ENCODE peak calls at places on chromosomes 16 and 17, in eight cellular contexts. W is effector memory CD4-positive, alpha-beta T cell; K is aorta; O is prostate gland; V is adrenal gland; L is pancreas; A is PC-3; Q is psoas muscle. E is an unnamed sample.

GRCh38 chr16:47016700-47017133 is 43.2 kb upstream of the DNAJA2 start:
- DNase-seq in Q (no peak), L (no peak), V (no peak), W (no peak), O (no peak), K (no peak), A (no peak), E (no peak)

GRCh38 chr16:10552998-10553491 is 27.4 kb downstream of the EMP2 start:
- DNase-seq in Q (peak; percentile 35), W (no peak), A (no peak), K (no peak), L (no peak), O (no peak), V (peak; percentile 68), E (no peak)

GRCh38 chr16:84677849-84678248 is 22.0 kb upstream of the USP10 start:
- DNase-seq in L (no peak), A (no peak), O (no peak), V (no peak), W (no peak), Q (no peak), K (no peak), E (no peak)

GRCh38 chr17:19022747-19023146 is 18.2 kb upstream of the FAM83G start:
- DNase-seq in K (peak; percentile 74), W (no peak), V (no peak), O (no peak), L (peak; percentile 34), A (no peak), Q (peak; percentile 4), E (no peak)

GRCh38 chr16:55179858-55180585 is 144.0 kb upstream of the IRX6 start:
- DNase-seq in V (no peak), W (no peak), L (no peak), O (no peak), A (no peak), Q (no peak), K (no peak), E (no peak)

GRCh38 chr16:67534420-67534819 is 5.8 kb downstream of the RIPOR1 start:
- DNase-seq in Q (no peak), A (no peak), K (no peak), V (no peak), O (no peak), L (no peak), W (no peak), E (no peak)

GRCh38 chr17:38572665-38573365 is 32.9 kb downstream of the SRCIN1 start:
- DNase-seq in O (no peak), A (peak; percentile 13), K (peak; percentile 73), L (no peak), W (no peak), V (no peak), Q (no peak), E (no peak)

GRCh38 chr17:67174190-67174589 is 70.8 kb downstream of the HELZ start:
- DNase-seq in K (no peak), V (no peak), O (no peak), A (no peak), L (no peak), Q (no peak), W (no peak), E (no peak)

GRCh38 chr17:2693561-2694380 is 17.8 kb downstream of the CLUH start:
- DNase-seq in Q (no peak), K (no peak), W (no peak), L (peak; percentile 80), O (no peak), V (peak; percentile 51), A (no peak), E (no peak)

GRCh38 chr16:81626181-81626674 is 152.9 kb upstream of the PLCG2 start:
- DNase-seq in L (no peak), V (no peak), W (no peak), K (no peak), A (peak; percentile 25), O (no peak), Q (no peak), E (no peak)

GRCh38 chr16:1557576-1557975 is 24.1 kb downstream of the TMEM204 start:
- DNase-seq in L (no peak), K (no peak), V (no peak), A (no peak), Q (no peak), W (no peak), O (no peak), E (no peak)

DNA sequence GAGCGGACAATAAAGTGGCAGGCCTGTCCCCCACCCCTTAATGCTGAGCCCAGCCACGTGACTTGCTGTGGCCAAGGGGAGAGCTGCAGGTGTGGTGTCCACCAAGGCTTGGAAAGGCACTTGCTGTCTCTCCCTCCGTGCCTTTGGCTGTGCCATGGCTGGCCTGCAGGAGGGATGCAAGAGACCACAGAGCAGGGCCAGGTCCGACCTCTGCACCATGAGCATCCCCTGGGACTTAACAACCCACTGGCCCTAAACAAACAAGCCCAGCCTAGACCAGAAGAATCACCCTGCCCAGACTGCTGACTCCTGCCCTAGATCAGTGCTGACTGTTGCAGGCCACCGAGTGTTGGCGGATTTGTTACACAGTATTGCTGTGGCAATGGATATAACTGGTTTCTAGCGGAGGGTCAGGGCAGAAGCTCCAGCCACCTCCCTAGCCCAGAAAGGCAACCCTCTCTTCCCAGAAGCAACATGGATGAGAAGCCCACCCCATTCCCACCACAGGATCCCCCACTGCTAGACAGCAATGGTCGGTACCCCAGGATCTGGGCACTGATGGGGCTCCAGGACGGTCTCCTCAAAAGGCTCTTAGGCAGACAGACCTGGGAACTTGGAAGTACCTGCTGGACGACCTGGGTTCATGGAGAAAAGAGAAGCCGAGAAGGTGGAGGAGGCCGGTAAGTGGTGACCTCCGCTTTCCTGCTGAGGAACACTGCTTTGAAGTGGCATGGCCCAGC is 96.8 kb downstream of the TBC1D16 start:
- DNase-seq in W (no peak), Q (peak; percentile 3), V (no peak), A (no peak), L (peak; percentile 64), K (peak; percentile 67), O (no peak), E (no peak)
- H3K9me3 ChIP-seq in W (no peaks in the 10 kb centered on the region), Q (no peaks in the 10 kb centered on the region), V (no peaks in the 10 kb centered on the region), A (no peaks in the 10 kb centered on the region), L (no peaks in the 10 kb centered on the region), K (no peaks in the 10 kb centered on the region), O (no peaks in the 10 kb centered on the region), E (no peaks in the 10 kb centered on the region)

GRCh38 chr16:82761858-82762257 is 135.1 kb downstream of the CDH13 start:
- DNase-seq in K (no peak), Q (no peak), L (no peak), O (no peak), A (no peak), W (no peak), V (no peak), E (no peak)
- H3K27me3 ChIP-seq in K (no peaks in the 10 kb centered on the region), Q (no peaks in the 10 kb centered on the region), L (no peaks in the 10 kb centered on the region), O (no peaks in the 10 kb centered on the region), A (peaks cover under 1% of the 10 kb centered on the region), W (no peaks in the 10 kb centered on the region), V (no peaks in the 10 kb centered on the region), E (no peaks in the 10 kb centered on the region)

GRCh38 chr17:52824542-52824941 is 666.0 kb upstream of the CA10 start:
- DNase-seq in W (no peak), O (no peak), K (no peak), L (no peak), V (no peak), A (no peak), Q (no peak), E (no peak)
- H3K9me3 ChIP-seq in W (no peaks in the 10 kb centered on the region), O (no peaks in the 10 kb centered on the region), K (no peaks in the 10 kb centered on the region), L (no peaks in the 10 kb centered on the region), V (no peaks in the 10 kb centered on the region), A (peaks cover 8% of the 10 kb centered on the region), Q (no peaks in the 10 kb centered on the region), E (no peaks in the 10 kb centered on the region)

DNA sequence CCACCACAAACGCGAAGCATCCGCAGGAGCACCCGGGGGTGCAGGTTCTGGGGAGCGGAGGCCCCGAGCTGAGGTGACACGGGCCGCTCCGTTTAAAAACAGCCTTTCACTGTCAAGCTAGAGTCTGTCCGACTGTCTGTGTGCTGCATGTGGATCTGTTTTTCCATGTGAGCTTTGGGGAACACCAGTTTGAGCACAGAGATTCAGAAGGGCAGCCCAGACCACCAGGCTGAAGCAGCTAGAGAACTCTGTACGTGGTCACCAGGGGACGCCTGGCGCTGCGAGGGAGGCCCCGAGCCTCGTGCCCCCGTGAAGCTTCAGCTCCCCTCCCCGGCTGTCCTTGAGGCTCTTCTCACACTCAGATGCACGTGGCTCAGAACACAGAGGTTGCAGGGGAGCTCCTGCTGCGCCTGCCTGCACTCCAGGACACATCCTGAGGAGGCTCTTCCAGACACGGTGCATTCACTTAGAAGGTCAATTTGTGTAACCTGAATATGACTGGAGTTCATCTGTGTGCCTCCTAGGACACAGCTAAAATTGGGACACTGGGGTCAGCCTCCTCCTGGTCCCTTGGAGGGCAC is 15.7 kb upstream of the FOXK2 start:
- DNase-seq in Q (no peak), V (no peak), O (no peak), K (no peak), A (no peak), W (no peak), L (peak; percentile 20), E (no peak)
- H3K27me3 ChIP-seq in Q (no peaks in the 10 kb centered on the region), V (no peaks in the 10 kb centered on the region), O (no peaks in the 10 kb centered on the region), K (no peaks in the 10 kb centered on the region), A (no peaks in the 10 kb centered on the region), W (no peaks in the 10 kb centered on the region), L (no peaks in the 10 kb centered on the region), E (no peaks in the 10 kb centered on the region)

DNA sequence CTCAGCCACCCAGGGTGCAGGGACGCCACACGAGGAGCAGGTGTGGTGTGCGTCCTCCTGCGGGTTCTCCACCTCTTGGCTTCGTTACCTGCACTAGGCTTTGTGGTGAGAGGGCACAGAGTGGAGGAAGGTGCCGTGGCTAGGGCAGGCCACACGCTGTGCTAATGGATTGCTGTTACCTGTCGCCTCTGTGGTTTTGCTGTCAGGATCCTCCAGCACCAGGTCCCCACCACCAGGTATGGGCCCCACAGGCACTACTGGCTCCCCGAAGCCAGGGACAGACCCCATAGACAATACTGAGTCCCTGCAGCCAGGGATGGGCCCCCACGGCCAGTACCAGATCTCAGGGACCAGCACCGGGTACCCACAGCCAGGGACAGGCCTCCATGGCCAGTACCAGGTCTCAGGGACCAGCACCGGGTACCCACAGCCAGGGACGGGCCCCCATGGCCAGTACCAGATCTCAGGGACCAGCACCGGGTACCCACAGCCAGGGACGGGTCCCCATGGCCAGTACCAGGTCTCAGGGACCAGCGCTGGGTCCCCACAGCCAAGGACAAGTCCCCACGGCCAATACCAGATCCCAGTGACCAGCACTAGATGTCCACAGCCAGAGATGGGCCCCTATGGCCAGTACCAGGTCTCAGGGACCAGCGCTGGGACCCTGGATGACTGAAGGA is 315.6 kb downstream of the SEC14L1 start:
- DNase-seq in K (no peak), Q (no peak), L (no peak), A (no peak), O (no peak), W (no peak), V (no peak), E (no peak)
- H3K9me3 ChIP-seq in K (no peaks in the 10 kb centered on the region), Q (no peaks in the 10 kb centered on the region), L (no peaks in the 10 kb centered on the region), A (no peaks in the 10 kb centered on the region), O (no peaks in the 10 kb centered on the region), W (no peaks in the 10 kb centered on the region), V (no peaks in the 10 kb centered on the region), E (no peaks in the 10 kb centered on the region)

GRCh38 chr17:63452979-63453551 is 7.0 kb upstream of the CYB561 start:
- DNase-seq in W (no peak), A (no peak), L (no peak), O (no peak), Q (no peak), V (no peak), K (no peak), E (no peak)
- H3K27me3 ChIP-seq in W (no peaks in the 10 kb centered on the region), A (no peaks in the 10 kb centered on the region), L (no peaks in the 10 kb centered on the region), O (no peaks in the 10 kb centered on the region), Q (no peaks in the 10 kb centered on the region), V (no peaks in the 10 kb centered on the region), K (no peaks in the 10 kb centered on the region), E (no peaks in the 10 kb centered on the region)